ENCODE peak calls at places on chromosomes 2 and 18, in seven cellular contexts. F, V, B, L, H, U and K are unnamed samples.

GRCh38 chr2:16972276-16972675 is 306.6 kb upstream of the CYRIA start:
- DNase-seq in L (no peak), B (no peak), U (no peak), V (peak), F (no peak), H (no peak), K (no peak)

GRCh38 chr2:145323512-145323911 is 803.6 kb upstream of the ZEB2 start:
- DNase-seq in L (peak), H (peak), V (peak), U (no peak), B (peak), F (no peak), K (no peak)

GRCh38 chr2:79855264-79856006 is 342.6 kb downstream of the CTNNA2 start:
- DNase-seq in B (peak), L (no peak), U (no peak), H (peak), V (no peak), F (peak), K (peak)

GRCh38 chr2:196696423-196697073 is 57.0 kb downstream of the CCDC150 start:
- DNase-seq in L (peak), F (no peak), V (peak), U (no peak), H (peak), B (no peak), K (peak)

GRCh38 chr2:143514413-143514812 is 385.2 kb downstream of the ARHGAP15 start:
- DNase-seq in H (no peak), B (no peak), V (peak), F (no peak), L (peak), U (no peak), K (no peak)

GRCh38 chr2:12717191-12717987 is 653 bp downstream of the TRIB2 start:
- DNase-seq in L (peak), H (peak), F (no peak), U (peak), V (peak), B (peak), K (peak)

GRCh38 chr2:144453039-144453336 is 66.9 kb downstream of the ZEB2 start:
- DNase-seq in F (no peak), H (peak), V (peak), L (no peak), B (no peak), U (no peak), K (no peak)

GRCh38 chr18:70423988-70424387 is 135.1 kb downstream of the SOCS6 start:
- DNase-seq in H (no peak), V (peak), F (no peak), B (no peak), U (no peak), L (peak), K (no peak)